ENCODE peak calls at places on chromosomes 2 and 18, in five cellular contexts. One of them, this sample, is unnamed.

GRCh38 chr2:223759569-223760430 is 77.6 kb downstream of the AP1S3 start:
- DNase-seq in HTR-8/SVneo: no peak
- DNase-seq in stimulated activated CD8-positive, alpha-beta memory T cell treated with anti-CD3 and anti-CD28 coated beads, Interleukin-2, amount 100 ng/mL, for 48 hours: no peak
- DNase-seq in adipocyte: peak
- DNase-seq in NCI-H345: no peak
- DNase-seq in this sample: peak

GRCh38 chr18:67421666-67422065 is 94.9 kb downstream of the DSEL start:
- DNase-seq in stimulated activated CD8-positive, alpha-beta memory T cell treated with anti-CD3 and anti-CD28 coated beads, Interleukin-2, amount 100 ng/mL, for 48 hours: no peak
- DNase-seq in NCI-H345: no peak
- DNase-seq in HTR-8/SVneo: no peak
- DNase-seq in adipocyte: peak
- DNase-seq in this sample: no peak

GRCh38 chr2:30181176-30181575 is 34.4 kb downstream of the YPEL5 start:
- DNase-seq in adipocyte: no peak
- DNase-seq in stimulated activated CD8-positive, alpha-beta memory T cell treated with anti-CD3 and anti-CD28 coated beads, Interleukin-2, amount 100 ng/mL, for 48 hours: no peak
- DNase-seq in HTR-8/SVneo: no peak
- DNase-seq in NCI-H345: no peak
- DNase-seq in this sample: no peak

GRCh38 chr2:18153741-18154140 is 275.3 kb downstream of the KCNS3 start:
- DNase-seq in adipocyte: no peak
- DNase-seq in NCI-H345: no peak
- DNase-seq in stimulated activated CD8-positive, alpha-beta memory T cell treated with anti-CD3 and anti-CD28 coated beads, Interleukin-2, amount 100 ng/mL, for 48 hours: no peak
- DNase-seq in HTR-8/SVneo: no peak
- DNase-seq in this sample: no peak

GRCh38 chr2:176080540-176081355 is 3.0 kb downstream of the EVX2 start:
- DNase-seq in NCI-H345: no peak
- DNase-seq in stimulated activated CD8-positive, alpha-beta memory T cell treated with anti-CD3 and anti-CD28 coated beads, Interleukin-2, amount 100 ng/mL, for 48 hours: no peak
- DNase-seq in HTR-8/SVneo: no peak
- DNase-seq in adipocyte: no peak
- DNase-seq in this sample: no peak

GRCh38 chr2:69720404-69720803 is 21.5 kb upstream of the ANXA4 start:
- DNase-seq in adipocyte: peak
- DNase-seq in NCI-H345: no peak
- DNase-seq in HTR-8/SVneo: no peak
- DNase-seq in stimulated activated CD8-positive, alpha-beta memory T cell treated with anti-CD3 and anti-CD28 coated beads, Interleukin-2, amount 100 ng/mL, for 48 hours: no peak
- DNase-seq in this sample: peak

GRCh38 chr2:8821276-8822217 is 15.9 kb downstream of the KIDINS220 start:
- DNase-seq in adipocyte: peak
- DNase-seq in stimulated activated CD8-positive, alpha-beta memory T cell treated with anti-CD3 and anti-CD28 coated beads, Interleukin-2, amount 100 ng/mL, for 48 hours: no peak
- DNase-seq in NCI-H345: no peak
- DNase-seq in HTR-8/SVneo: no peak
- DNase-seq in this sample: no peak

GRCh38 chr2:148282201-148282600 is 261.3 kb downstream of the MBD5 start:
- DNase-seq in HTR-8/SVneo: no peak
- DNase-seq in stimulated activated CD8-positive, alpha-beta memory T cell treated with anti-CD3 and anti-CD28 coated beads, Interleukin-2, amount 100 ng/mL, for 48 hours: no peak
- DNase-seq in NCI-H345: no peak
- DNase-seq in adipocyte: peak
- DNase-seq in this sample: no peak

GRCh38 chr2:113361051-113361450 is 76.4 kb upstream of the ZNG1B start:
- DNase-seq in stimulated activated CD8-positive, alpha-beta memory T cell treated with anti-CD3 and anti-CD28 coated beads, Interleukin-2, amount 100 ng/mL, for 48 hours: no peak
- DNase-seq in NCI-H345: no peak
- DNase-seq in adipocyte: no peak
- DNase-seq in HTR-8/SVneo: no peak
- DNase-seq in this sample: no peak

GRCh38 chr2:226905718-226906438 is 70.0 kb downstream of the RHBDD1 start:
- DNase-seq in adipocyte: no peak
- DNase-seq in NCI-H345: no peak
- DNase-seq in stimulated activated CD8-positive, alpha-beta memory T cell treated with anti-CD3 and anti-CD28 coated beads, Interleukin-2, amount 100 ng/mL, for 48 hours: no peak
- DNase-seq in HTR-8/SVneo: no peak
- DNase-seq in this sample: no peak

GRCh38 chr2:234334146-234334545 is 162.7 kb downstream of the ARL4C start:
- DNase-seq in adipocyte: no peak
- DNase-seq in NCI-H345: no peak
- DNase-seq in stimulated activated CD8-positive, alpha-beta memory T cell treated with anti-CD3 and anti-CD28 coated beads, Interleukin-2, amount 100 ng/mL, for 48 hours: no peak
- DNase-seq in HTR-8/SVneo: no peak
- DNase-seq in this sample: peak

GRCh38 chr2:26612034-26612433 is 29.1 kb downstream of the CIB4 start:
- DNase-seq in stimulated activated CD8-positive, alpha-beta memory T cell treated with anti-CD3 and anti-CD28 coated beads, Interleukin-2, amount 100 ng/mL, for 48 hours: no peak
- DNase-seq in HTR-8/SVneo: no peak
- DNase-seq in adipocyte: no peak
- DNase-seq in NCI-H345: no peak
- DNase-seq in this sample: no peak

GRCh38 chr2:161147856-161148255 is 12.4 kb upstream of the TANK start:
- DNase-seq in NCI-H345: no peak
- DNase-seq in stimulated activated CD8-positive, alpha-beta memory T cell treated with anti-CD3 and anti-CD28 coated beads, Interleukin-2, amount 100 ng/mL, for 48 hours: no peak
- DNase-seq in adipocyte: no peak
- DNase-seq in HTR-8/SVneo: no peak
- DNase-seq in this sample: no peak

GRCh38 chr2:239253264-239253663 is 147.6 kb downstream of the HDAC4 start:
- DNase-seq in NCI-H345: no peak
- DNase-seq in adipocyte: no peak
- DNase-seq in HTR-8/SVneo: no peak
- DNase-seq in stimulated activated CD8-positive, alpha-beta memory T cell treated with anti-CD3 and anti-CD28 coated beads, Interleukin-2, amount 100 ng/mL, for 48 hours: no peak
- DNase-seq in this sample: no peak

GRCh38 chr2:119265693-119266066 is 42.0 kb downstream of the STEAP3 start:
- DNase-seq in adipocyte: no peak
- DNase-seq in HTR-8/SVneo: no peak
- DNase-seq in NCI-H345: no peak
- DNase-seq in stimulated activated CD8-positive, alpha-beta memory T cell treated with anti-CD3 and anti-CD28 coated beads, Interleukin-2, amount 100 ng/mL, for 48 hours: no peak
- DNase-seq in this sample: no peak

GRCh38 chr18:66159451-66159850 is 408.6 kb downstream of the CDH7 start:
- DNase-seq in NCI-H345: no peak
- DNase-seq in stimulated activated CD8-positive, alpha-beta memory T cell treated with anti-CD3 and anti-CD28 coated beads, Interleukin-2, amount 100 ng/mL, for 48 hours: no peak
- DNase-seq in adipocyte: no peak
- DNase-seq in HTR-8/SVneo: no peak
- DNase-seq in this sample: no peak

GRCh38 chr2:128456281-128456680 is 137.6 kb upstream of the HS6ST1 start:
- DNase-seq in NCI-H345: no peak
- DNase-seq in HTR-8/SVneo: no peak
- DNase-seq in adipocyte: no peak
- DNase-seq in stimulated activated CD8-positive, alpha-beta memory T cell treated with anti-CD3 and anti-CD28 coated beads, Interleukin-2, amount 100 ng/mL, for 48 hours: no peak
- DNase-seq in this sample: no peak

GRCh38 chr2:71944183-71944550 is 203.5 kb downstream of the CYP26B1 start:
- DNase-seq in adipocyte: no peak
- DNase-seq in HTR-8/SVneo: no peak
- DNase-seq in NCI-H345: no peak
- DNase-seq in stimulated activated CD8-positive, alpha-beta memory T cell treated with anti-CD3 and anti-CD28 coated beads, Interleukin-2, amount 100 ng/mL, for 48 hours: no peak
- DNase-seq in this sample: no peak

GRCh38 chr2:184815824-184816223 is 217.5 kb downstream of the ZNF804A start:
- DNase-seq in adipocyte: no peak
- DNase-seq in stimulated activated CD8-positive, alpha-beta memory T cell treated with anti-CD3 and anti-CD28 coated beads, Interleukin-2, amount 100 ng/mL, for 48 hours: no peak
- DNase-seq in HTR-8/SVneo: no peak
- DNase-seq in NCI-H345: no peak
- DNase-seq in this sample: no peak

GRCh38 chr18:7038330-7038846 is 79.2 kb downstream of the LAMA1 start:
- DNase-seq in NCI-H345: peak
- DNase-seq in adipocyte: peak
- DNase-seq in HTR-8/SVneo: peak
- DNase-seq in stimulated activated CD8-positive, alpha-beta memory T cell treated with anti-CD3 and anti-CD28 coated beads, Interleukin-2, amount 100 ng/mL, for 48 hours: no peak
- DNase-seq in this sample: peak